ENCODE peak calls at places on chromosomes 16 and 17, in eight cellular contexts. One of them, this sample, is unnamed. For H3K27me3, the result is how much of the 10 kb centered on the place peaks cover.

GRCh38 chr17:14381606-14382005 is 80.7 kb downstream of the HS3ST3B1 start:
- DNase-seq in WERI-Rb-1: peak
- DNase-seq in tibial artery: no peak
- DNase-seq in psoas muscle: no peak
- DNase-seq in pancreas: no peak
- DNase-seq in GM23248: no peak
- DNase-seq in right cardiac atrium: no peak
- DNase-seq in AG04450: no peak
- DNase-seq in this sample: no peak

GRCh38 chr16:55021595-55022475 is 91.2 kb downstream of the IRX5 start:
- DNase-seq in pancreas: no peak
- DNase-seq in tibial artery: no peak
- DNase-seq in right cardiac atrium: no peak
- DNase-seq in WERI-Rb-1: peak
- DNase-seq in AG04450: no peak
- DNase-seq in psoas muscle: no peak
- DNase-seq in GM23248: peak
- DNase-seq in this sample: no peak

GRCh38 chr16:4468972-4469371 is 5.5 kb downstream of the NMRAL1 start:
- DNase-seq in WERI-Rb-1: no peak
- DNase-seq in AG04450: no peak
- DNase-seq in right cardiac atrium: no peak
- DNase-seq in tibial artery: no peak
- DNase-seq in psoas muscle: no peak
- DNase-seq in GM23248: no peak
- DNase-seq in pancreas: no peak
- DNase-seq in this sample: no peak

GRCh38 chr17:73582821-73583220 is 61.4 kb downstream of the SDK2 start:
- DNase-seq in AG04450: no peak
- DNase-seq in GM23248: no peak
- DNase-seq in WERI-Rb-1: no peak
- DNase-seq in pancreas: no peak
- DNase-seq in right cardiac atrium: peak
- DNase-seq in psoas muscle: no peak
- DNase-seq in tibial artery: no peak
- DNase-seq in this sample: no peak

GRCh38 chr17:81842725-81843504 is 8.1 kb upstream of the PPP1R27 start:
- DNase-seq in psoas muscle: peak
- DNase-seq in GM23248: peak
- DNase-seq in pancreas: peak
- DNase-seq in WERI-Rb-1: no peak
- DNase-seq in AG04450: no peak
- DNase-seq in right cardiac atrium: peak
- DNase-seq in tibial artery: no peak
- DNase-seq in this sample: peak

GRCh38 chr16:84593825-84594724 is 23.8 kb downstream of the COTL1 start:
- DNase-seq in right cardiac atrium: peak
- DNase-seq in GM23248: no peak
- DNase-seq in AG04450: no peak
- DNase-seq in tibial artery: no peak
- DNase-seq in WERI-Rb-1: no peak
- DNase-seq in psoas muscle: no peak
- DNase-seq in pancreas: no peak
- DNase-seq in this sample: no peak

GRCh38 chr17:53353919-53354351 is 468.8 kb upstream of the KIF2B start:
- DNase-seq in tibial artery: no peak
- DNase-seq in psoas muscle: no peak
- DNase-seq in WERI-Rb-1: no peak
- DNase-seq in AG04450: no peak
- DNase-seq in right cardiac atrium: peak
- DNase-seq in GM23248: no peak
- DNase-seq in pancreas: peak
- DNase-seq in this sample: no peak

GRCh38 chr16:13453325-13453724 is 466.6 kb upstream of the ERCC4 start:
- DNase-seq in GM23248: peak
- DNase-seq in psoas muscle: no peak
- DNase-seq in tibial artery: no peak
- DNase-seq in pancreas: peak
- DNase-seq in WERI-Rb-1: peak
- DNase-seq in AG04450: no peak
- DNase-seq in right cardiac atrium: no peak
- DNase-seq in this sample: no peak

GRCh38 chr16:46690281-46691178 is 1.1 kb downstream of the ORC6 start:
- DNase-seq in AG04450: no peak
- DNase-seq in GM23248: peak
- DNase-seq in psoas muscle: no peak
- DNase-seq in right cardiac atrium: no peak
- DNase-seq in tibial artery: no peak
- DNase-seq in pancreas: no peak
- DNase-seq in WERI-Rb-1: no peak
- DNase-seq in this sample: no peak

GRCh38 chr16:56382901-56383355 is 42.4 kb downstream of the AMFR start:
- DNase-seq in GM23248: peak
- DNase-seq in AG04450: peak
- DNase-seq in right cardiac atrium: no peak
- DNase-seq in pancreas: no peak
- DNase-seq in tibial artery: no peak
- DNase-seq in psoas muscle: no peak
- DNase-seq in WERI-Rb-1: no peak
- DNase-seq in this sample: no peak

GRCh38 chr17:36600477-36600876 is 906 bp upstream of the MRM1 start:
- DNase-seq in tibial artery: no peak
- DNase-seq in WERI-Rb-1: no peak
- DNase-seq in pancreas: no peak
- DNase-seq in psoas muscle: no peak
- DNase-seq in right cardiac atrium: no peak
- DNase-seq in AG04450: no peak
- DNase-seq in GM23248: no peak
- DNase-seq in this sample: peak

GRCh38 chr17:80948091-80948960 is 43.3 kb upstream of the CHMP6 start:
- DNase-seq in AG04450: no peak
- DNase-seq in GM23248: no peak
- DNase-seq in tibial artery: peak
- DNase-seq in pancreas: no peak
- DNase-seq in WERI-Rb-1: no peak
- DNase-seq in psoas muscle: no peak
- DNase-seq in right cardiac atrium: peak
- DNase-seq in this sample: no peak

GRCh38 chr17:34580685-34581445 is 1.5 kb downstream of the TMEM132E start:
- DNase-seq in GM23248: peak
- DNase-seq in psoas muscle: no peak
- DNase-seq in WERI-Rb-1: peak
- DNase-seq in right cardiac atrium: peak
- DNase-seq in tibial artery: no peak
- DNase-seq in AG04450: no peak
- DNase-seq in pancreas: no peak
- DNase-seq in this sample: no peak

DNA sequence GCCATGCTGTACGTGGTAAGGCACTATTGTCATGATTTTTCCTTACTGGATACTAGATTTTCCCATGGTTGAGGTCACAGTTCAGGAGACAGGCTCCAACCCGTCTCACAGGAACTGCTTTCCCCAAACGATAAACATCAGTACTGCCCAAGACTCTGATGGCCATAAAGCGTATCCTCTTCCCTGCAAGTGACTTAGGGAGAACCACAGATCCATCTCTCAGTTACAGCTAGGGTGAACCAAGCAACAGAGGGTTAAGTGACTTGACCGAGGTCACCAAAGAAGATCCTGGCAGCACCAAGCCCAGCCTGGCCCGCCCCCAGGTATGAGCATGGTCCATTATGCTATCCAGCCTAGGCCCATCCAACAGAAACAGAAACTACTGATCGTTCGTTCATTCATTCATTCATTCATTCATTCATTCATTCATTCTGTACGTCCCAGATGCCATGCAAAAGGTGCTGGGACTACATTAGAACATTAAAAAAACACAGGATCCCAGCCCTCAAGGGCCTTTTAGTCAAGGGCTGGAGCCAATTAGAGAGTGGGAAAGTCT is 31.0 kb downstream of the MYH11 start:
- DNase-seq in tibial artery: no peak
- DNase-seq in right cardiac atrium: no peak
- DNase-seq in pancreas: no peak
- DNase-seq in AG04450: no peak
- DNase-seq in WERI-Rb-1: no peak
- DNase-seq in GM23248: no peak
- DNase-seq in psoas muscle: no peak
- DNase-seq in this sample: no peak
- H3K27me3 ChIP-seq in tibial artery: under half
- H3K27me3 ChIP-seq in right cardiac atrium: under half
- H3K27me3 ChIP-seq in pancreas: under half
- H3K27me3 ChIP-seq in AG04450: under half
- H3K27me3 ChIP-seq in WERI-Rb-1: under half
- H3K27me3 ChIP-seq in GM23248: under half
- H3K27me3 ChIP-seq in psoas muscle: under half
- H3K27me3 ChIP-seq in this sample: under half

GRCh38 chr17:64502021-64502420 is 4.1 kb downstream of the DDX5 start:
- DNase-seq in psoas muscle: no peak
- DNase-seq in GM23248: peak
- DNase-seq in right cardiac atrium: no peak
- DNase-seq in tibial artery: no peak
- DNase-seq in pancreas: no peak
- DNase-seq in AG04450: no peak
- DNase-seq in WERI-Rb-1: no peak
- DNase-seq in this sample: no peak
- H3K4me3 ChIP-seq in psoas muscle: peak
- H3K4me3 ChIP-seq in GM23248: no peak
- H3K4me3 ChIP-seq in right cardiac atrium: no peak
- H3K4me3 ChIP-seq in tibial artery: no peak
- H3K4me3 ChIP-seq in pancreas: no peak
- H3K4me3 ChIP-seq in AG04450: no peak
- H3K4me3 ChIP-seq in WERI-Rb-1: no peak
- H3K4me3 ChIP-seq in this sample: no peak

GRCh38 chr17:83007504-83008475 is 71.6 kb upstream of the METRNL start:
- DNase-seq in WERI-Rb-1: no peak
- DNase-seq in GM23248: no peak
- DNase-seq in right cardiac atrium: no peak
- DNase-seq in psoas muscle: no peak
- DNase-seq in pancreas: no peak
- DNase-seq in tibial artery: no peak
- DNase-seq in AG04450: no peak
- DNase-seq in this sample: no peak

GRCh38 chr17:83004791-83005380 is 74.5 kb upstream of the METRNL start:
- DNase-seq in right cardiac atrium: no peak
- DNase-seq in WERI-Rb-1: no peak
- DNase-seq in GM23248: no peak
- DNase-seq in tibial artery: no peak
- DNase-seq in AG04450: no peak
- DNase-seq in psoas muscle: no peak
- DNase-seq in pancreas: no peak
- DNase-seq in this sample: no peak

GRCh38 chr17:83008526-83008925 is 70.9 kb upstream of the METRNL start:
- DNase-seq in AG04450: no peak
- DNase-seq in GM23248: no peak
- DNase-seq in WERI-Rb-1: no peak
- DNase-seq in right cardiac atrium: no peak
- DNase-seq in tibial artery: no peak
- DNase-seq in psoas muscle: no peak
- DNase-seq in pancreas: no peak
- DNase-seq in this sample: no peak

GRCh38 chr17:83006515-83007455 is 72.6 kb upstream of the METRNL start:
- DNase-seq in psoas muscle: no peak
- DNase-seq in tibial artery: no peak
- DNase-seq in right cardiac atrium: no peak
- DNase-seq in WERI-Rb-1: no peak
- DNase-seq in AG04450: no peak
- DNase-seq in GM23248: peak
- DNase-seq in pancreas: no peak
- DNase-seq in this sample: no peak

DNA sequence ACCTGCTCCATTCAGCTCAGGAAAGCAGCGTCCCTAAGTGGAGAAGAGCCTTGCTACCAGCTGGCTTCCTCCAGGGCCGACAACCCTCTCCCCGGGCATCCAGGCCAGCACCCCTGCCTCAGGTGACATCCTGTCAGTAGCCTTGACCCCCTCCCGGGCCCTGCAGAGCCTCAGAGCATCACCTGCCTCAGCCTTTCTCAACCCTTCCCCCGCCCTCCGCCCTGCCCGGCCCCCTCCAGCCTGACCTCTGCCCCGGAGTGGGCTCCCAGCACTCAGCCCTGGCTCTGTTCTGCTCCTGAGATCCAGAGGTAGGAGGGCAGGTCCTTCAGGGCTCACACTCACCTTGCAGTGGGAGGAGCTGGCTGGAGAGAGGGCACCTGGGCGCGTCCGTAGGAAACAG is 73.8 kb upstream of the METRNL start:
- DNase-seq in right cardiac atrium: no peak
- DNase-seq in AG04450: no peak
- DNase-seq in psoas muscle: no peak
- DNase-seq in pancreas: no peak
- DNase-seq in GM23248: no peak
- DNase-seq in WERI-Rb-1: no peak
- DNase-seq in tibial artery: no peak
- DNase-seq in this sample: no peak
- H3K27me3 ChIP-seq in right cardiac atrium: under half
- H3K27me3 ChIP-seq in AG04450: under half
- H3K27me3 ChIP-seq in psoas muscle: under half
- H3K27me3 ChIP-seq in pancreas: under half
- H3K27me3 ChIP-seq in GM23248: under half
- H3K27me3 ChIP-seq in WERI-Rb-1: under half
- H3K27me3 ChIP-seq in tibial artery: under half
- H3K27me3 ChIP-seq in this sample: under half

GRCh38 chr16:87441886-87442580 is 49.9 kb downstream of the MAP1LC3B start:
- DNase-seq in WERI-Rb-1: no peak
- DNase-seq in psoas muscle: no peak
- DNase-seq in tibial artery: no peak
- DNase-seq in AG04450: no peak
- DNase-seq in right cardiac atrium: no peak
- DNase-seq in pancreas: no peak
- DNase-seq in GM23248: peak
- DNase-seq in this sample: no peak
- H3K4me3 ChIP-seq in WERI-Rb-1: no peak
- H3K4me3 ChIP-seq in psoas muscle: no peak
- H3K4me3 ChIP-seq in tibial artery: no peak
- H3K4me3 ChIP-seq in AG04450: no peak
- H3K4me3 ChIP-seq in right cardiac atrium: no peak
- H3K4me3 ChIP-seq in pancreas: no peak
- H3K4me3 ChIP-seq in GM23248: no peak
- H3K4me3 ChIP-seq in this sample: no peak

This sample was measured in breast epithelium.